ENCODE peak calls at places on chromosomes 3 and 15, in eight cellular contexts. C is CD8-positive, alpha-beta T cell; B is psoas muscle; Y is mesendoderm; L is tibial nerve; T is tibial artery; X is PC-9; Q is esophagus muscularis mucosa. N is an unnamed sample.

GRCh38 chr3:11306815-11307589 is 34.8 kb downstream of the ATG7 start:
- DNase-seq in C (no peak), B (no peak), Y (no peak), L (no peak), T (no peak), X (no peak), Q (no peak), N (no peak)

GRCh38 chr3:72976182-72976825 is 20.3 kb upstream of the PPP4R2 start:
- DNase-seq in C (no peak), B (no peak), Y (no peak), L (no peak), T (no peak), X (no peak), Q (no peak), N (no peak)

GRCh38 chr3:62249855-62250543 is 123.4 kb downstream of the FEZF2 start:
- DNase-seq in C (no peak), B (no peak), Y (peak; percentile 35), L (no peak), T (no peak), X (no peak), Q (no peak), N (no peak)

GRCh38 chr3:71194785-71195184 is 388.7 kb downstream of the FOXP1 start:
- DNase-seq in C (no peak), B (no peak), Y (peak; percentile 62), L (no peak), T (no peak), X (no peak), Q (no peak), N (no peak)

GRCh38 chr15:22888120-22888859 is 49.8 kb downstream of the NIPA2 start:
- DNase-seq in C (no peak), B (no peak), Y (no peak), L (no peak), T (no peak), X (no peak), Q (no peak), N (no peak)

GRCh38 chr3:134810850-134811249 is 15.8 kb downstream of the EPHB1 start:
- DNase-seq in C (no peak), B (no peak), Y (peak; percentile 57), L (no peak), T (no peak), X (no peak), Q (no peak), N (no peak)

GRCh38 chr3:181899702-181900101 is 188.0 kb downstream of the SOX2 start:
- DNase-seq in C (no peak), B (no peak), Y (no peak), L (no peak), T (no peak), X (peak; percentile 64), Q (no peak), N (no peak)

GRCh38 chr15:51054535-51054934 is 40.2 kb downstream of the TNFAIP8L3 start:
- DNase-seq in C (no peak), B (no peak), Y (peak; percentile 85), L (no peak), T (no peak), X (no peak), Q (no peak), N (no peak)

GRCh38 chr3:98972155-98972554 is 70.7 kb upstream of the DCBLD2 start:
- DNase-seq in C (no peak), B (no peak), Y (no peak), L (no peak), T (no peak), X (no peak), Q (no peak), N (no peak)

GRCh38 chr3:64291956-64292355 is 66.7 kb upstream of the PRICKLE2 start:
- DNase-seq in C (no peak), B (no peak), Y (no peak), L (no peak), T (no peak), X (no peak), Q (no peak), N (no peak)

GRCh38 chr15:48974865-48975264 is 11.1 kb upstream of the SHC4 start:
- DNase-seq in C (no peak), B (no peak), Y (peak; percentile 72), L (no peak), T (no peak), X (no peak), Q (no peak), N (no peak)

GRCh38 chr3:11641316-11641682 is 2.4 kb downstream of the VGLL4 start:
- DNase-seq in C (no peak), B (no peak), Y (no peak), L (no peak), T (no peak), X (no peak), Q (no peak), N (no peak)

GRCh38 chr15:53716909-53717878 is 42.3 kb downstream of the WDR72 start:
- DNase-seq in C (no peak), B (no peak), Y (peak; percentile 14), L (no peak), T (no peak), X (no peak), Q (no peak), N (no peak)

GRCh38 chr3:127217594-127218456 is 24.9 kb downstream of the PRR23E start:
- DNase-seq in C (no peak), B (no peak), Y (no peak), L (no peak), T (no peak), X (peak; percentile 72), Q (no peak), N (no peak)

GRCh38 chr15:55799287-55800212 is 56.6 kb upstream of the PRTG start:
- DNase-seq in C (no peak), B (no peak), Y (peak; percentile 85), L (no peak), T (no peak), X (peak; percentile 57), Q (no peak), N (no peak)

GRCh38 chr15:59268199-59268979 is 61.7 kb downstream of the LDHAL6B start:
- DNase-seq in C (no peak), B (no peak), Y (no peak), L (no peak), T (no peak), X (no peak), Q (no peak), N (no peak)

GRCh38 chr15:95615436-95615835 is 715.1 kb upstream of the NR2F2 start:
- DNase-seq in C (no peak), B (no peak), Y (no peak), L (no peak), T (no peak), X (no peak), Q (no peak), N (no peak)

DNA sequence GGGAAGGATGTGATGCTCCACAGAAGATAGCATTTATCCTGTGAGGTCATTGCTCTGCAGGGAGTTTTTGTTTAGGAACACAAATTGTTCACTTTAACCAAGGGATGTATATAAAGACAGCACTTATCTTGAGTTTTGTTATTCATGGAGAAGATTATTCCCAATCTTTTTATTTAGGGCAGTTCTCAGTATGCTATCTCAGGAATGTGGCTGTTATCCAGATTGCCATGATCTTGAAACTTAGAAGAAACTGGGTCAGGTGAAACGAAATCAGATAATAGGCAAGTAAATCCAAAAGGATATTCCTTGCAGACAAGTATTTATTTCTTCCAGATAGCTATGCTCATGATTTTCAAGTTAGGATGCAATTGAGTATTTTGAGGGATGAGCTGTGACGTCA is 19.3 kb upstream of the TMEM42 start:
- DNase-seq in C (no peak), B (no peak), Y (no peak), L (no peak), T (no peak), X (no peak), Q (no peak), N (no peak)
- H3K36me3 ChIP-seq in C (no peaks in the 10 kb centered on the region), B (no peaks in the 10 kb centered on the region), Y (peaks cover 2% of the 10 kb centered on the region), L (no peaks in the 10 kb centered on the region), T (no peaks in the 10 kb centered on the region), X (no peaks in the 10 kb centered on the region), Q (no peaks in the 10 kb centered on the region), N (no peaks in the 10 kb centered on the region)

DNA sequence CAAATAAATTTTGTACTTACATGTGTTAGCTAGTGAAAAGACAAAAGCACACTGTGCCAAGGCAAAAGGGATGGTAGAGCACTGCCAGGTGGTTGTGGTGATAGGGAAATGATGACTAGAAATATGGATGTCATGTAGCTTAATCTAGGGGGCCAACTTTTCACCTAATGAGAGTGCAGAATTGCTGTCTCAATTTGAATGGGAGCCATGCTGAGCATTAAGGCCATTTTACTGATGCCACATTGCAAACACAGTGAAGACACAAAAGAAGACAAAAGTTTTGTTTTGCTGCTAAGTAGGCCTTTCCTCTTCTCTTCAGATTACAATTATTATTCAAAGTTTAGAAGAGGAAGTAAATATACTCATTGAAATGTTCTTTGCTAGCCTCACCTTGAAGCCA is 274.7 kb downstream of the PDCD6IP start:
- DNase-seq in C (no peak), B (no peak), Y (no peak), L (no peak), T (no peak), X (no peak), Q (no peak), N (no peak)
- H3K27ac ChIP-seq in C (no peak overlapping the region), B (no peak overlapping the region), Y (no peak overlapping the region), L (no peak overlapping the region), T (no peak overlapping the region), X (no peak overlapping the region), Q (no peak overlapping the region), N (no peak overlapping the region)

DNA sequence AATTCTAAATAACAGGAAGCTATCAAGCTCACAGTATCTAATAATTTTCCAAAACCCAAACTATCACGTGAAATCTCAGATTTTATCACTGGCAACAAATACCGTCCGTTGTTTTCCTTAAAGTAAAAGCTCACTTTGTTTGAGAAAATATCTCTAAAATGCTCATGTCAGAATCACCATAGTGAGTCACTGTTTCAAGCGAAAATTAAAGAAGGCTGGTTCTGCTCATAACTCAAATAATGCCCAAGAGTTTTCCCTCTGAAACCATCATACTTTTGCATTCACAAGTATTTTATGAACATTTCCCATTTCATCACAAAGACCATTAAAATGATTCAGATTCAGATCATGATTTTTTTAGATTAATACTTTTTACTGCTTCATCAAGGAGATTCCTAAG is 50.6 kb downstream of the TBL1XR1 start:
- DNase-seq in C (no peak), B (no peak), Y (no peak), L (no peak), T (no peak), X (no peak), Q (no peak), N (no peak)
- H3K4me1 ChIP-seq in C (peaks cover 71% of the 10 kb centered on the region), B (peaks cover 71% of the 10 kb centered on the region), Y (peaks cover 2% of the 10 kb centered on the region), L (peaks cover 35% of the 10 kb centered on the region), T (peaks cover 56% of the 10 kb centered on the region), X (peaks cover 41% of the 10 kb centered on the region), Q (peaks cover 68% of the 10 kb centered on the region), N (peaks cover 31% of the 10 kb centered on the region)

GRCh38 chr3:128624526-128625138 is 26.0 kb downstream of the RPN1 start:
- DNase-seq in C (no peak), B (no peak), Y (no peak), L (no peak), T (no peak), X (no peak), Q (no peak), N (no peak)

GRCh38 chr3:128625409-128625945 is 25.1 kb downstream of the RPN1 start:
- DNase-seq in C (no peak), B (no peak), Y (no peak), L (no peak), T (no peak), X (no peak), Q (no peak), N (no peak)

GRCh38 chr3:128634075-128634611 is 16.5 kb downstream of the RPN1 start:
- DNase-seq in C (no peak), B (no peak), Y (no peak), L (no peak), T (no peak), X (no peak), Q (no peak), N (no peak)

GRCh38 chr3:128632301-128632700 is 18.3 kb downstream of the RPN1 start:
- DNase-seq in C (no peak), B (no peak), Y (no peak), L (no peak), T (no peak), X (no peak), Q (no peak), N (no peak)

GRCh38 chr3:128629936-128630335 is 20.7 kb downstream of the RPN1 start:
- DNase-seq in C (no peak), B (no peak), Y (no peak), L (no peak), T (no peak), X (no peak), Q (no peak), N (no peak)
- H3K36me3 ChIP-seq in C (peaks cover 38% of the 10 kb centered on the region), B (peaks cover 9% of the 10 kb centered on the region), Y (peaks cover 18% of the 10 kb centered on the region), L (peaks cover 24% of the 10 kb centered on the region), T (peaks cover 56% of the 10 kb centered on the region), X (peaks cover 34% of the 10 kb centered on the region), Q (peaks cover 51% of the 10 kb centered on the region), N (peaks cover 38% of the 10 kb centered on the region)

N was measured in thoracic aorta.